ENCODE peak calls at places on chromosome 6, in nine cellular contexts. B is SK-N-SH, M is cardiac muscle cell, U is breast epithelium, I is A673, Y is Caco-2, A is body of pancreas, H is transverse colon, E is psoas muscle. Z is an unnamed sample.
A peak's percentile ranks its signal among the peaks of the same experiment; 100 is the strongest.

GRCh38 chr6:7122684-7123083 is 14.9 kb downstream of the RREB1 start:
- DNase-seq in B (no peak), M (no peak), U (no peak), I (no peak), Y (no peak), A (no peak), H (no peak), E (no peak), Z (no peak)

GRCh38 chr6:163525926-163526325 is 111.4 kb downstream of the QKI start:
- DNase-seq in B (no peak), M (no peak), U (no peak), I (no peak), Y (no peak), A (no peak), H (no peak), E (no peak), Z (no peak)

GRCh38 chr6:28211840-28212509 is 13.1 kb upstream of the ZSCAN9 start:
- DNase-seq in B (no peak), M (no peak), U (no peak), I (no peak), Y (no peak), A (no peak), H (no peak), E (no peak), Z (peak; percentile 50)

GRCh38 chr6:32158052-32158451 is 4.1 kb downstream of the PPT2 start:
- DNase-seq in B (no peak), M (no peak), U (no peak), I (no peak), Y (no peak), A (no peak), H (no peak), E (no peak), Z (no peak)

GRCh38 chr6:41469156-41469950 is 76.8 kb upstream of the FOXP4 start:
- DNase-seq in B (no peak), M (no peak), U (no peak), I (no peak), Y (no peak), A (no peak), H (no peak), E (no peak), Z (no peak)

GRCh38 chr6:80132942-80133517 is 26.6 kb downstream of the BCKDHB start:
- DNase-seq in B (peak; percentile 39), M (peak; percentile 76), U (peak; percentile 52), I (peak; percentile 87), Y (no peak), A (peak; percentile 68), H (peak; percentile 80), E (no peak), Z (no peak)

GRCh38 chr6:107646176-107646575 is 156.3 kb downstream of the SOBP start:
- DNase-seq in B (no peak), M (peak; percentile 58), U (no peak), I (no peak), Y (no peak), A (peak; percentile 27), H (no peak), E (peak; percentile 80), Z (no peak)

GRCh38 chr6:63663147-63663877 is 27.7 kb downstream of the PHF3 start:
- DNase-seq in B (no peak), M (peak; percentile 79), U (no peak), I (peak; percentile 12), Y (no peak), A (no peak), H (no peak), E (no peak), Z (no peak)

DNA sequence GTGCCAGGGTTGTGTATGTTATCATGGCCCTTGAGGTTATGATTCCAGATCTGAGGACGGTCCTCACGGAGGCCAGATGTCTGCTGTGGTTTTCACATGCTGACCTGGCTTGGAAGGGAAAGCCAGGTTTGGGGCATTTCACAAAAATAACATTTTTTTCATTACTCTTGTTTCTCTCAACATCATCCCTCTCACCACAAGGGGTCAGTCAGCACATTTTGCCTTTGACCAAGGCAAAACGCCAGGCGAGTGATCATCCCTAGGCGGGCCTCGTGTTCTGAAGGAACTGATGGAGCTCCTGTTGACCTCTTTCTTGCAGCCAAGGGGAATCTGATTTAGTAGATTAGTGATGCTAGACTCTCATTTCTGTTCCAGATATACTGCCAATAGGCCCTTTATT is 133.5 kb downstream of the TBC1D7 start:
- DNase-seq in B (peak; percentile 50), M (peak; percentile 85), U (no peak), I (peak; percentile 57), Y (peak; percentile 70), A (peak; percentile 33), H (peak; percentile 48), E (peak; percentile 52), Z (peak; percentile 12)
- TF ChIP-seq CTCF in B (peak; percentile 62), M (peak; percentile 79), U (peak; percentile 28), I (peak; percentile 55), Y (peak; percentile 55), A (no peak), H (peak; percentile 45), E (peak; percentile 36), Z (peak; percentile 68)

DNA sequence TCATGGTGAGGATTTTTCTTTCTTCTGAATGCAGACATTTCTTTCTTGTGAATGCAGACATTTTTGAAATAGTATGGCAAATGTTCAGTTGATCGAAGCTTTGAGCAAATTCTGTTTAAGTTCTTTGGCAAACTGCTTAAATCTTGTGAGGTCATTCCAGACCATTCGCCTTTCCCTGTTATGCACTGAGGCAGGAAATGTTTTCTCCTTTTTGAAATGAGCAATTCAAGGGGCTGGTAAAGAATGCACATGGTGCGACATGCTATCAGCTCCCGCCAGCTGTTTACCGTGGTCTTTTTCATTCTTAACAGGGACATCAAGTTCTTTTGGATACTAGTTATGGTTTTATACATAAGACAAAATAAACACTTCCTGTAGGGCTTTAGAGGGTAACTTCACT is 112.0 kb upstream of the CCN2 start:
- DNase-seq in B (no peak), M (peak; percentile 84), U (no peak), I (no peak), Y (no peak), A (no peak), H (no peak), E (no peak), Z (no peak)
- H3K4me3 ChIP-seq in B (no peak overlapping the region), M (no peak overlapping the region), U (no peak overlapping the region), I (no peak overlapping the region), Y (no peak overlapping the region), A (no peak overlapping the region), H (no peak overlapping the region), E (no peak overlapping the region), Z (no peak overlapping the region)

DNA sequence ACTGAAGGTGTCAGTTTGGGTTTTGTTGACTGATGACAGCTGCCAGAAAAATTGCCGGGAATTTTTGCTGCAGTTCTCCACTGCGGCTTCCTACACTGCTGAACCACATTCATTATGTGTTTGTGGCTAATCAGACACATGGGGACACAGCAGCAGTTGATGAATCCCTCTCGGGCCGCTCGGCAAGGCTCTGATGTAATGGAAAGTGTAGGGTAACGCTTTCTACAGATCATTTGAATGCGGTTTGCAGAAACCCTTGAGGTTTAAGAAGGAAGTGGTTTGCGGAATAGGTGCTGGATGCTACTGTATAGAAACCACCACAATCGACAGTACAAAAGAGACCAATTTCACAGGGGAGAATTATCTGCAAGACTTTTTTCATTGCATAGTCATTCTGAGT is 138.7 kb upstream of the SASH1 start:
- DNase-seq in B (no peak), M (peak; percentile 88), U (no peak), I (peak; percentile 38), Y (no peak), A (no peak), H (no peak), E (no peak), Z (peak; percentile 58)
- H3K27me3 ChIP-seq in B (no peaks in the 10 kb centered on the region), M (no peaks in the 10 kb centered on the region), U (no peaks in the 10 kb centered on the region), I (no peaks in the 10 kb centered on the region), Y (no peaks in the 10 kb centered on the region), A (no peaks in the 10 kb centered on the region), H (no peaks in the 10 kb centered on the region), E (no peaks in the 10 kb centered on the region), Z (no peaks in the 10 kb centered on the region)

DNA sequence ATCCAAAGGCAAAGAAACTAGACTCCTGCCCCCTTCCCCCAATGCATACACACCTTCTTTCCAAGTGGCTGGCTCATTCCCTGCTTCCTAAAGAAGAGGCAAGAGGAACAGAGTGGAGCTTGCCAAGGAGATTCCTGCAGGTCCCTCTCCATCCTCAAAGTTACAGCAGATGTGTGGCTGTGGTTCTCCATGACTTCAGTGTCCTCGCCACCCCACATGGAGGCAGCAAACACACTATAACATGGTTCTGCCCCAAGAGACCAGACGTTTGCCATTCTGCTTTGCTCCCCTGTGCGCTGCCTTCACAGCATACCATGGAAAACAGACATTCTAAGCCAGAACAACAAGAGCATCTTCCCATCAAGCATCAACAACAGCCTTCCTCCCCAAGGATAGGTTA is 84.4 kb downstream of the BACH2 start:
- DNase-seq in B (no peak), M (no peak), U (no peak), I (no peak), Y (no peak), A (peak; percentile 14), H (no peak), E (no peak), Z (no peak)
- TF ChIP-seq CTCF in B (no peak), M (no peak), U (no peak), I (peak; percentile 33), Y (no peak), A (no peak), H (no peak), E (no peak), Z (peak; percentile 8)

DNA sequence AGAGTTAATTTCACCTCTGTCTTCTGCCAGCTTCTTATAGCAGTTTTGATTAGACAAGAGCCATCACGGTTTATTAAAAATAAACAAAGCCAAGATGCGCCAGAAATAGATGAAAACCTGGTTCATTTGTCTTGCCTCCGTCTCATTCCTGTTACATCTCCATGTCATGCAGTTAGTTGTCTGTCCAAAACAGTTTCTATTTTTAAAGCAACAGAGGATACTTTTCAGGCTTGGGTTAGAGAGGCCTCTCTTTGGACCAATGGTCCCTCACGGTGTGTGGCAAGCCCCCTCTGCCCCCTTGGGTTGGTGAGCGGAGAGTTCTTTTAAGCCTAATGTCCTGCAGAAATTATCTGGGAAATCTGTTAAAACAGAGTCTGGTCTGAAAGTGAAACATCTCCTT is 64.3 kb downstream of the ZDHHC14 start:
- DNase-seq in B (no peak), M (no peak), U (no peak), I (no peak), Y (no peak), A (no peak), H (no peak), E (no peak), Z (no peak)
- H3K4me3 ChIP-seq in B (no peak overlapping the region), M (no peak overlapping the region), U (no peak overlapping the region), I (no peak overlapping the region), Y (no peak overlapping the region), A (no peak overlapping the region), H (no peak overlapping the region), E (peak overlapping the region; percentile 15), Z (no peak overlapping the region)

DNA sequence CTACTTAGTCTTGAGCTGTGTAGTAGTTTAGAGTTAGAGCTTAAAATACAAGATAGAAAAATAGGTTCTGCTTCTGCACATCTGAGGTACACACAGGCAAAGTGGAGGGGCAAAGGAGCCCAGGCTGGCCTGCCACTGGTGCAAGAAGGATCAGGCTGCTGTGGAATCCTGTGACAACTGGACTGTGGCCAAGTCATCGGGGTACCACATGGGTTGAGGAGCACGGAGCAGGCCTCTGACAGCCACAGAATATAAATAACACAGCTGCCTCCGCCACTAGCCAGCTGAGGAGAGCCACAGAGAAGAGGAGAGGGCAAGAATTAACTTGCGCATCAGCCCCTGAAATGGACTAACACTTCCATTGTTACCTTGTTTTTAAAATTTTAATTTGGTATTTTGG is 206.0 kb upstream of the MARCKS start:
- DNase-seq in B (peak; percentile 16), M (no peak), U (no peak), I (no peak), Y (no peak), A (no peak), H (peak; percentile 33), E (no peak), Z (no peak)
- H3K27me3 ChIP-seq in B (no peaks in the 10 kb centered on the region), M (no peaks in the 10 kb centered on the region), U (no peaks in the 10 kb centered on the region), I (no peaks in the 10 kb centered on the region), Y (no peaks in the 10 kb centered on the region), A (no peaks in the 10 kb centered on the region), H (no peaks in the 10 kb centered on the region), E (no peaks in the 10 kb centered on the region), Z (no peaks in the 10 kb centered on the region)

Z was measured in GM06990.